ENCODE peak calls at places on chromosomes 11 and 22, in ten cellular contexts. I is body of pancreas; H is hippocampal formation; M is hypothalamus; A is mucosa of descending colon; S is astrocyte of the spinal cord; T is stimulated activated CD4-positive, alpha-beta T cell treated with anti-CD3 and anti-CD28 coated beads, Interleukin-4, amount 100 ng/mL, for 48 hours; P is A549; K is smooth muscle cell of the brain vasculature; E is sciatic nerve. J is an unnamed sample.

GRCh38 chr22:38865201-38866023 is 6.6 kb downstream of the CBX6 start:
- DNase-seq in I (no peak), H (no peak), M (no peak), A (no peak), S (no peak), T (no peak), P (no peak), K (no peak), E (peak; percentile 57), J (peak; percentile 47)

GRCh38 chr11:73143126-73143838 is 1.2 kb upstream of the FCHSD2 start:
- DNase-seq in I (peak; percentile 62), H (no peak), M (no peak), A (peak; percentile 59), S (no peak), T (no peak), P (no peak), K (no peak), E (no peak), J (no peak)

GRCh38 chr11:2834893-2835767 is 50.4 kb downstream of the CDKN1C start:
- DNase-seq in I (no peak), H (no peak), M (no peak), A (no peak), S (peak; percentile 61), T (no peak), P (no peak), K (no peak), E (no peak), J (peak; percentile 76)

GRCh38 chr11:119403021-119403420 is 20.0 kb downstream of the THY1 start:
- DNase-seq in I (no peak), H (no peak), M (no peak), A (no peak), S (no peak), T (no peak), P (no peak), K (no peak), E (no peak), J (no peak)

GRCh38 chr22:30325065-30325720 is 1.5 kb downstream of the TBC1D10A start:
- DNase-seq in I (peak; percentile 47), H (no peak), M (no peak), A (peak; percentile 81), S (peak; percentile 60), T (no peak), P (peak; percentile 54), K (no peak), E (no peak), J (peak; percentile 61)

GRCh38 chr22:39908737-39909136 is 7.9 kb downstream of the GRAP2 start:
- DNase-seq in I (no peak), H (no peak), M (no peak), A (no peak), S (peak; percentile 3), T (no peak), P (no peak), K (no peak), E (no peak), J (no peak)

GRCh38 chr11:12201016-12201985 is 90.9 kb downstream of the MICAL2 start:
- DNase-seq in I (peak; percentile 39), H (no peak), M (no peak), A (no peak), S (peak; percentile 94), T (no peak), P (peak; percentile 19), K (no peak), E (no peak), J (no peak)

GRCh38 chr11:66371627-66372415 is at the start of gene SLC29A2:
- DNase-seq in I (peak; percentile 88), H (no peak), M (no peak), A (peak; percentile 83), S (no peak), T (peak; percentile 72), P (peak; percentile 68), K (no peak), E (no peak), J (peak; percentile 97)

GRCh38 chr22:49212002-49212401 is 615.7 kb downstream of the BRD1 start:
- DNase-seq in I (no peak), H (no peak), M (no peak), A (no peak), S (no peak), T (no peak), P (no peak), K (no peak), E (peak; percentile 19), J (peak; percentile 4)

GRCh38 chr11:61693897-61694840 is 14.0 kb downstream of the DAGLA start:
- DNase-seq in I (peak; percentile 65), H (no peak), M (peak; percentile 26), A (peak; percentile 64), S (no peak), T (no peak), P (no peak), K (no peak), E (no peak), J (no peak)

GRCh38 chr22:17824452-17824851 is 50.2 kb upstream of the BID start:
- DNase-seq in I (no peak), H (no peak), M (no peak), A (no peak), S (no peak), T (no peak), P (no peak), K (no peak), E (no peak), J (no peak)

GRCh38 chr22:45211435-45211834 is 29.3 kb downstream of the KIAA0930 start:
- DNase-seq in I (no peak), H (no peak), M (no peak), A (no peak), S (no peak), T (no peak), P (no peak), K (no peak), E (peak; percentile 28), J (no peak)

GRCh38 chr22:30889996-30890480 is 78.5 kb downstream of the MORC2 start:
- DNase-seq in I (no peak), H (no peak), M (no peak), A (no peak), S (no peak), T (no peak), P (no peak), K (no peak), E (peak; percentile 40), J (no peak)

GRCh38 chr11:119118227-119118626 is 3.2 kb upstream of the HINFP start:
- DNase-seq in I (no peak), H (no peak), M (no peak), A (no peak), S (no peak), T (no peak), P (no peak), K (no peak), E (no peak), J (no peak)

GRCh38 chr22:27210111-27210739 is 552.8 kb downstream of the MIAT start:
- DNase-seq in I (no peak), H (no peak), M (no peak), A (no peak), S (no peak), T (no peak), P (no peak), K (no peak), E (no peak), J (no peak)

GRCh38 chr22:29842740-29843139 is 4.7 kb upstream of the ASCC2 start:
- DNase-seq in I (peak; percentile 30), H (no peak), M (no peak), A (no peak), S (peak; percentile 86), T (no peak), P (peak; percentile 88), K (peak; percentile 32), E (no peak), J (no peak)

GRCh38 chr11:81987829-81988472 is 745.7 kb downstream of the FAM181B start:
- DNase-seq in I (peak; percentile 57), H (no peak), M (no peak), A (no peak), S (peak; percentile 22), T (no peak), P (no peak), K (no peak), E (no peak), J (no peak)

GRCh38 chr11:107508201-107508857 is 50.7 kb upstream of the CWF19L2 start:
- DNase-seq in I (no peak), H (no peak), M (no peak), A (no peak), S (no peak), T (no peak), P (no peak), K (no peak), E (no peak), J (no peak)

GRCh38 chr11:74418509-74418895 is 20.3 kb upstream of the PGM2L1 start:
- DNase-seq in I (no peak), H (no peak), M (no peak), A (no peak), S (peak; percentile 92), T (no peak), P (peak; percentile 64), K (peak; percentile 65), E (no peak), J (no peak)

GRCh38 chr22:20390394-20390907 is 3.5 kb upstream of the ZNF74 start:
- DNase-seq in I (no peak), H (no peak), M (no peak), A (no peak), S (no peak), T (no peak), P (no peak), K (no peak), E (no peak), J (peak; percentile 11)

GRCh38 chr11:128290106-128290840 is 297.1 kb downstream of the ETS1 start:
- DNase-seq in I (peak; percentile 75), H (peak; percentile 51), M (peak; percentile 6), A (peak; percentile 89), S (peak; percentile 84), T (peak; percentile 59), P (peak; percentile 59), K (peak; percentile 80), E (peak; percentile 68), J (peak; percentile 77)

GRCh38 chr22:22180738-22181514 is 63.7 kb upstream of the VPREB1 start:
- DNase-seq in I (no peak), H (no peak), M (no peak), A (no peak), S (no peak), T (no peak), P (no peak), K (no peak), E (no peak), J (no peak)

GRCh38 chr11:130436171-130436570 is 7.8 kb upstream of the ADAMTS8 start:
- DNase-seq in I (no peak), H (no peak), M (no peak), A (no peak), S (peak; percentile 19), T (no peak), P (no peak), K (no peak), E (no peak), J (no peak)

GRCh38 chr11:15590131-15590530 is 475.4 kb downstream of the INSC start:
- DNase-seq in I (no peak), H (no peak), M (no peak), A (no peak), S (no peak), T (no peak), P (no peak), K (no peak), E (no peak), J (no peak)

GRCh38 chr11:43268786-43269185 is 43.0 kb upstream of the API5 start:
- DNase-seq in I (no peak), H (no peak), M (no peak), A (no peak), S (no peak), T (no peak), P (no peak), K (no peak), E (no peak), J (no peak)

GRCh38 chr22:27186643-27187042 is 529.3 kb downstream of the MIAT start:
- DNase-seq in I (no peak), H (no peak), M (no peak), A (no peak), S (no peak), T (no peak), P (no peak), K (no peak), E (no peak), J (no peak)

GRCh38 chr11:122746050-122746478 is 90.5 kb downstream of the UBASH3B start:
- DNase-seq in I (peak; percentile 55), H (no peak), M (no peak), A (peak; percentile 23), S (no peak), T (peak; percentile 66), P (no peak), K (no peak), E (no peak), J (no peak)

GRCh38 chr11:116107229-116107628 is 603.0 kb upstream of the CADM1 start:
- DNase-seq in I (no peak), H (no peak), M (no peak), A (no peak), S (no peak), T (no peak), P (no peak), K (no peak), E (no peak), J (peak; percentile 63)